ENCODE peak calls at places on chromosomes 4 and X, in five cellular contexts. I is endothelial cell, X is hypothalamus, E is psoas muscle, C is substantia nigra. A is an unnamed sample.

GRCh38 chr4:175421506-175421905 is 390.6 kb downstream of the GPM6A start:
- DNase-seq in I (no peak), X (no peak), E (no peak), C (no peak), A (no peak)

GRCh38 chr4:81466841-81467671 is 4.7 kb downstream of the RASGEF1B start:
- DNase-seq in I (peak), X (peak), E (no peak), C (peak), A (peak)

GRCh38 chr4:148229798-148230197 is 212.4 kb downstream of the NR3C2 start:
- DNase-seq in I (no peak), X (no peak), E (no peak), C (no peak), A (no peak)

GRCh38 chrX:1316527-1316926 is 20.1 kb upstream of the IL3RA start:
- DNase-seq in I (no peak), X (peak), E (peak), C (peak), A (peak)

GRCh38 chr4:75769044-75769443 is 44.7 kb downstream of the USO1 start:
- DNase-seq in I (no peak), X (no peak), E (no peak), C (no peak), A (no peak)

GRCh38 chr4:140644470-140645185 is 75.9 kb upstream of the UCP1 start:
- DNase-seq in I (no peak), X (no peak), E (no peak), C (no peak), A (no peak)

GRCh38 chr4:98861100-98861499 is 67.8 kb downstream of the EIF4E start:
- DNase-seq in I (no peak), X (no peak), E (no peak), C (no peak), A (no peak)

GRCh38 chr4:78410651-78411050 is 140.9 kb upstream of the ANXA3 start:
- DNase-seq in I (no peak), X (no peak), E (no peak), C (no peak), A (no peak)

GRCh38 chrX:121161501-121161933 is 114.1 kb downstream of the GLUD2 start:
- DNase-seq in I (no peak), X (no peak), E (no peak), C (no peak), A (no peak)

GRCh38 chr4:15238720-15239119 is 189.1 kb upstream of the C1QTNF7 start:
- DNase-seq in I (peak), X (no peak), E (no peak), C (peak), A (no peak)